ENCODE peak calls at places on chromosomes 1 and 21, in four cellular contexts. B, N, W and K are unnamed samples. For H3K9me3, the result is how much of the 10 kb centered on the place peaks cover.

GRCh38 chr1:216293673-216294072 is 129.6 kb downstream of the USH2A start:
- DNase-seq in N (no peak), W (no peak), B (no peak), K (no peak)

GRCh38 chr1:6632588-6633514 is 8.2 kb downstream of the THAP3 start:
- DNase-seq in W (no peak), N (no peak), B (no peak), K (no peak)

GRCh38 chr1:155015527-155016230 is 13.1 kb downstream of the ZBTB7B start:
- DNase-seq in W (no peak), N (no peak), B (no peak), K (no peak)

GRCh38 chr1:8047112-8047511 is 21.0 kb upstream of the ERRFI1 start:
- DNase-seq in W (no peak), B (no peak), N (no peak), K (no peak)

GRCh38 chr1:163331116-163331515 is 9.4 kb downstream of the NUF2 start:
- DNase-seq in N (no peak), B (no peak), W (no peak), K (no peak)

GRCh38 chr1:158163000-158163947 is 17.4 kb upstream of the CD1D start:
- DNase-seq in B (no peak), N (no peak), W (no peak), K (no peak)

GRCh38 chr1:112674986-112675727 is 698 bp downstream of the MOV10 start:
- DNase-seq in B (peak), N (peak), W (peak), K (peak)

GRCh38 chr1:228490120-228491078 is 3.2 kb downstream of the RNF187 start:
- DNase-seq in N (no peak), W (no peak), B (no peak), K (no peak)

GRCh38 chr1:24673336-24673735 is 30.2 kb downstream of the SRRM1 start:
- DNase-seq in B (no peak), N (no peak), W (no peak), K (no peak)

GRCh38 chr1:176609556-176610408 is 146.8 kb downstream of the PAPPA2 start:
- DNase-seq in N (no peak), W (no peak), B (no peak), K (no peak)

GRCh38 chr1:199041173-199041914 is 402.5 kb downstream of the PTPRC start:
- DNase-seq in N (no peak), W (no peak), B (no peak), K (no peak)

GRCh38 chr1:28208818-28209441 is 23.9 kb downstream of the DNAJC8 start:
- DNase-seq in W (no peak), B (peak), N (no peak), K (no peak)

GRCh38 chr21:16117851-16118592 is 388.2 kb downstream of the USP25 start:
- DNase-seq in W (no peak), B (no peak), N (no peak), K (no peak)

GRCh38 chr1:211814313-211814712 is 16.2 kb downstream of the LPGAT1 start:
- DNase-seq in N (no peak), B (peak), W (no peak), K (no peak)

GRCh38 chr21:44083631-44084291 is 23.4 kb upstream of the PWP2 start:
- DNase-seq in N (no peak), W (peak), B (no peak), K (peak)

GRCh38 chr1:92822907-92823306 is 8.9 kb upstream of the RPL5 start:
- DNase-seq in W (no peak), N (no peak), B (peak), K (no peak)

DNA sequence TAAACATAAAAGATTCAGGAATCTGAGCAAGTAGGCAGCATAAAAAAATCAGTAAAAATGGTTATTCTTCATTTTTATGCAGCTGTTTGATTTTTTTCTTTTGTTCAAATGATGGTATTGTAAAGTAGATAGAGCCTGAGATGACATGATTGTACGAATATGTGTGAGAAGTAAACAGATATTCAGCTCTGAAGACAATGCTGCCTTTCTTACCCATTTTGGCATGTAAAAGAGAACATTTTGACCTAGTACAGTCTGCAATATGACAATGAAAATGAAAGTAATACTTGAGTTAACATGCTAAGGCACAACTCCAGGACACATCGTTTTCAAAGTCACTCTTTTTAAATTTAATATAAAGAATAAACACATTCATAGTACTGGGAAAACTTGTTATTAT is 95.7 kb upstream of the NCAM2 start:
- DNase-seq in N (no peak), B (no peak), W (no peak), K (no peak)
- H3K9me3 ChIP-seq in N (under half), B (under half), W (under half), K (under half)

DNA sequence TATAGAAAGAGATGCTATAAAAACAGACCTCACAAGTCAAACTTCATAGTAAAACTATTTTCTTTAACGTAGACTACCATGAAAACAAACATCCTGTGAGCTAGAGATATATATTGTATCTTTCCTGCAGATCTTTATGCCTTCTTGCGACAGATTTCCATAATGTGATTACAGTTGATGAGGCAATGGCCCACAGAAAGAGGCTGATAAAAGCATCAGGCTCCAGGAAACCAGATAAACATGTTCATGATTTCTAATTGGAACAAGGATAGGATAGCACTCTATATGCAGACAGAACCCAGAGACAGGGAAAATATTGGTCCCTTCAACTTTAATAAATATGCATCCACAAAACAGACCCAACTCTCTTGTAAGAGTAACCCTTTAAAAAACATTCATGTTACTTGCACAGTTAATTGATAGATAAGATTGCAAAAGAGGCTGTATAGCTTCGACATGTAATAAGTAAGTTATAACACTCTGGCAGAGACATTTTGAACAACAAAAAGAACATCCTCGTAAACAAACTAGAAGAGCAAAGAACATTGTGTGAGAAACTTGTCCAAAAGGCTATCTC is 329.4 kb downstream of the AGBL4 start:
- DNase-seq in N (no peak), W (no peak), B (no peak), K (no peak)
- H3K9me3 ChIP-seq in N (under half), W (under half), B (under half), K (under half)

DNA sequence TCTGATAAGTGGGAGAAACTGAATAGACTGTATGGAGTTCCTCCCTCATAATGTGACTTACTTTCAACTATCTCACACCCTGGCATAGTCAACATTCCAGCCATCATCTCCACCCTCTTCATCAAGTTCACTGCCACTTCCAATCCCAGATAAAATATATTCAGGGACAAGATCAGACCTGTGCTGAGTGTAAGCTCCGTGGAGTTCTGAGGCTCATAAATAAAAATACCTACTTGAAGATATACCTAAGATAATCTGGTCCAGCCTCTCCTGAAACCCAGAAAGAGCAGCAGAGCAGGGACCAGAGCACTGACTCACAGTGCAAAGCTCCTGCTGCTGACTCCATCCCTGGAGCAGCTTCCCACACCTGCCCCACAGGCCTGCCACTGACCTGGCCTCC is 1.7 kb upstream of the LCE7A start:
- DNase-seq in B (no peak), W (no peak), N (no peak), K (no peak)
- H3K9me3 ChIP-seq in B (under half), W (under half), N (under half), K (under half)

DNA sequence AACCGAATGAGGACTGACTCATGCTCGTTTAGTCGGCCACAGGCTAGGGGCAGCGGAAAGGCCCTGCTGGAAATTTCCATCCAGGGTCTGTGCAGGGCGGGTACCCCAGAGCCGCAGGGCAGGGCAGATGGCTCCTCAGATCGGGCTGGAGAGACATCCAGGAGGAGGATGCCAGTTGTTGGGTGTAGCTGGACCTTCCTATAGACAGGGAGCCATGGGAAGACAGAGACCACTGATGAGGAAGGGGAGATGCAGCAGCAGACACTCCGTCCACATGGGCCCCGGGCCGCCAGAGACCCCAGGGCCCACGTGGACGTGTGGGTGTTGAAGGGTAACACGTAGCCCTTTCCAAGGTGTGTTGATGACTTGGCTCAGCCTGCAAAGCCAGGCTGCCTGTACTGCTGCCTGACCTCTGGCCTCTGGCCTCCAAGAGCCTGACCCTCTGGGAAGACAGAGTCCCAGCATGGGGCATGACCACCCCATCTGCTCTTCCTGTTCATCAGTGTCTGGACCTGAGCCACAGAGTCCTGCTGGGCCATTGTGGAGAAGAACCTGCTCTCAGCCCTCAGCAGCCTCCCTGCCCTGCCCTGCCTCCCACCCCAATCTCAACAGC is 4.8 kb downstream of the GNG4 start:
- DNase-seq in W (no peak), N (no peak), B (no peak), K (no peak)
- H3K9me3 ChIP-seq in W (under half), N (under half), B (under half), K (under half)

GRCh38 chr1:152444045-152444444 is 30.0 kb upstream of the CRNN start:
- DNase-seq in W (no peak), B (no peak), N (no peak), K (no peak)

GRCh38 chr1:152442291-152442690 is 28.2 kb upstream of the CRNN start:
- DNase-seq in N (no peak), B (no peak), W (no peak), K (no peak)

GRCh38 chr1:152442765-152443164 is 28.7 kb upstream of the CRNN start:
- DNase-seq in N (no peak), B (no peak), W (no peak), K (no peak)

GRCh38 chr1:152440635-152441471 is 26.8 kb upstream of the CRNN start:
- DNase-seq in B (no peak), W (peak), N (peak), K (peak)

GRCh38 chr1:152441756-152442155 is 27.7 kb upstream of the CRNN start:
- DNase-seq in B (no peak), W (no peak), N (no peak), K (no peak)
- H3K9me3 ChIP-seq in B (under half), W (under half), N (under half), K (under half)

DNA sequence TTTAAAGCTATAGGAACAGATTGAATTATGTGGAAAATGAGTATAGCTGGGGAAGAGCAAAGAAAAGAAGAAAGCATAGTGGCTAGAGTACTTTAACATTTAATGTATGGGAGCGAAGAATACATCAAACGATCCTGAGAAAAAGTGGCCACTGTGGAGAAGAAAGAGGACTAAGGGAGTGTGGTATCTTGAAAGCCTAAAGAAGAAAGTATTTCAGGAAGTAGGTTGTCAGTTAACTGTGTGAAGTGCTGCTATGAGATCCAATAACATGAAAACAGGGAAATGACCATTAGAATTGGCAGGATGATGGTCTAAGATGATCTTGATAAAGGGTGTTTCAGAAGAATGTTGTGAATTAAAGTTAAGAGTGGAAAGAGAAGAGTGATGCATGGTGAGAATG is 219.6 kb upstream of the BEND5 start:
- DNase-seq in W (no peak), N (no peak), B (no peak), K (no peak)
- H3K9me3 ChIP-seq in W (under half), N (under half), B (under half), K (under half)

DNA sequence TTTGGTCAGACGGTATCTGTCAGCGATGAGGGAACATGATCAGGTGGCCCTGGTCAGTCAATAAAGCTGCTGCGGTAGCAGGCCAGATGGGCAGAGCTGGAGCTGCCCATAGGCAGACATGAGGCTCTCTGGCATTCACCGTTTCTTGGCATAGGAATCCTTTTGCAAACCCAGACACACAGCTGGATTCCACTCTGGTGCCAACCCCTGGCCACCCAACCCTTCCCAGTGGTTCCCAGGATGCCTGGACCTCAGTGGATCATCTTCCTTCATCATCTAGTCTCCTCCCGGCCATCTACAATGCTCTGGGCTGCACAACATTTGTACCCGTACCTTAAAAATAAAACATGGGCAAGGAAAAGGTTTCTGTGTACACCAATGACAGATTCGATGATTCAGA is 68.3 kb upstream of the ACTRT2 start:
- DNase-seq in N (no peak), W (peak), B (no peak), K (no peak)
- H3K9me3 ChIP-seq in N (under half), W (under half), B (under half), K (under half)

DNA sequence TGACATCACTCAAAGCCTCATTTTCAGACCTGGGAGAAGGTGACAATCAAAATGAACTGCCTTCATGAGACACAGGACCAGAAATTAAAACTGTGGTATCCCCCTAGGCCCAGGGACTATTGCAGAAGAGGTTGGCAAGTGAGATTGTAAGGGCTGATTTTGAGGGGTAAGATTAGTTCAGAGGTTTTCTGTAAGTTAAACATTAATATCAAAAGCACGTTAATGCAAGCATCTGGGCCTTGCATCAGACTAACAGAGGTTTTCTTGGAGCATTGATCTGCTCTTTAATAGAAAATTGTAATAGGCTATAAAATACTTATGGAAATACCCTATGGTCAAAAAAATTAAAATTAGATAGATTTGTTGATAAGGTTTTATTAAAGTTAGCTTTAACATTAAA is 14.6 kb upstream of the GBP4 start:
- DNase-seq in N (no peak), B (no peak), W (no peak), K (no peak)
- H3K9me3 ChIP-seq in N (under half), B (under half), W (under half), K (under half)

DNA sequence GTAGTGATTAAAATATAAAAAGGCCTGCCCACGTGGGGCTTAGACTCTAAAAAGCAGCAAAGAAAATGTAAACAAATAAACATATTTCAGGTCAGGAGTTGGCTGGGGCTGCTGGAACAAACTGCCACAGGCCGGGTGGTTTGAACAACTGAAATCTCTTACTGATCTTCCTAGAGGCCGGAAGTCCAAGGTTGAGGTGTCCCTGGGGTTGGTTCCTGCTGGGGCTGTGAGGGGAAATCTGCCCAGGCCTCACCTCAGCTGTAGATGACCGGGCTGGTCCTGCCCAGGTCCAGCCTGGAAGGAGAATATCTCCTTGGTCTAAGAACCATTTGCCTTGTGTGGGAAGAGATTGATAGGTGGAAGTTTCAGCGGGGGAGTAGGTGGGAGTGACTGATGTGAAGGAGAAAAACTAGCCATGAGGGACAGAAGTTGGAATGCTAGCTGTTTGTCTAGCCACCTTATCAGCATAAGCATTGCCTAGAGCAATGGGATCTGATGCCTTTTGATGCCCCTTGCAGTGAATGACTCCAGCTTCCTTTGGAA is 221.1 kb downstream of the DYRK1A start:
- DNase-seq in N (no peak), B (no peak), W (no peak), K (no peak)
- H3K9me3 ChIP-seq in N (under half), B (under half), W (under half), K (under half)